ENCODE peak calls at places on chromosomes 12 and 14, in four cellular contexts. A is left ventricle myocardium inferior, P is brain microvascular endothelial cell, Y is fibroblast of lung. O is an unnamed sample.

GRCh38 chr12:111842556-111843396 is 748 bp downstream of the MAPKAPK5 start:
- DNase-seq in A (no peak), P (no peak), Y (peak; percentile 13), O (no peak)

GRCh38 chr12:64890873-64891468 is 66.5 kb downstream of the TBC1D30 start:
- DNase-seq in Y (peak; percentile 40), P (peak; percentile 43), A (no peak), O (no peak)

GRCh38 chr12:7369274-7369729 is 65.4 kb downstream of the ACSM4 start:
- DNase-seq in P (peak; percentile 62), A (peak; percentile 48), Y (no peak), O (peak; percentile 31)

GRCh38 chr12:40515041-40515825 is 177.0 kb upstream of the CNTN1 start:
- DNase-seq in P (no peak), A (no peak), Y (peak; percentile 5), O (no peak)

GRCh38 chr12:40907115-40907521 is 214.9 kb downstream of the CNTN1 start:
- DNase-seq in Y (peak; percentile 46), P (peak; percentile 0), A (no peak), O (no peak)

GRCh38 chr14:28294834-28295440 is 471.6 kb upstream of the FOXG1 start:
- DNase-seq in A (no peak), Y (peak; percentile 63), P (peak; percentile 19), O (no peak)

GRCh38 chr12:40271981-40272664 is 47.3 kb downstream of the LRRK2 start:
- DNase-seq in Y (no peak), P (no peak), A (no peak), O (no peak)

GRCh38 chr14:51912112-51912786 is 51.8 kb downstream of the GNG2 start:
- DNase-seq in A (no peak), Y (no peak), P (no peak), O (no peak)

GRCh38 chr12:42119085-42119633 is 25.5 kb downstream of the GXYLT1 start:
- DNase-seq in Y (peak; percentile 86), P (peak; percentile 63), A (no peak), O (peak; percentile 70)

GRCh38 chr12:122596838-122597237 is 69.8 kb downstream of the KNTC1 start:
- DNase-seq in Y (no peak), P (no peak), A (no peak), O (no peak)

GRCh38 chr12:85448548-85449139 is 168.6 kb downstream of the ALX1 start:
- DNase-seq in Y (no peak), A (no peak), P (no peak), O (no peak)

GRCh38 chr14:76267322-76268012 is 108.5 kb upstream of the ESRRB start:
- DNase-seq in Y (peak; percentile 28), A (peak; percentile 68), P (peak; percentile 19), O (no peak)

GRCh38 chr14:80924365-80925103 is 17.0 kb downstream of the CEP128 start:
- DNase-seq in P (no peak), Y (no peak), A (no peak), O (no peak)

GRCh38 chr14:61076531-61076930 is 95.5 kb downstream of the SLC38A6 start:
- DNase-seq in Y (peak; percentile 72), P (peak; percentile 33), A (no peak), O (no peak)

GRCh38 chr12:54374555-54375257 is 9.8 kb downstream of the ZNF385A start:
- DNase-seq in Y (no peak), A (peak; percentile 63), P (no peak), O (no peak)

GRCh38 chr12:4472045-4472444 is 26.4 kb upstream of the FGF6 start:
- DNase-seq in A (no peak), P (no peak), Y (no peak), O (no peak)
- H3K4me3 ChIP-seq in A (no peak overlapping the region), P (no peak overlapping the region), Y (no peak overlapping the region), O (no peak overlapping the region)

GRCh38 chr14:74929242-74929641 is 6.2 kb upstream of the RPS6KL1 start:
- DNase-seq in P (no peak), A (no peak), Y (no peak), O (no peak)
- TF ChIP-seq CTCF in P (no peak), A (no peak), Y (no peak), O (no peak)

GRCh38 chr12:48054955-48055821 is 50.7 kb downstream of the SENP1 start:
- DNase-seq in P (no peak), A (no peak), Y (no peak), O (no peak)

GRCh38 chr12:48050174-48050573 is 45.9 kb upstream of the COL2A1 start:
- DNase-seq in P (peak; percentile 6), A (no peak), Y (no peak), O (no peak)

GRCh38 chr12:48053122-48053521 is 48.8 kb upstream of the COL2A1 start:
- DNase-seq in A (no peak), Y (no peak), P (no peak), O (no peak)

GRCh38 chr12:48053883-48054282 is 49.6 kb upstream of the COL2A1 start:
- DNase-seq in P (no peak), Y (no peak), A (no peak), O (no peak)

DNA sequence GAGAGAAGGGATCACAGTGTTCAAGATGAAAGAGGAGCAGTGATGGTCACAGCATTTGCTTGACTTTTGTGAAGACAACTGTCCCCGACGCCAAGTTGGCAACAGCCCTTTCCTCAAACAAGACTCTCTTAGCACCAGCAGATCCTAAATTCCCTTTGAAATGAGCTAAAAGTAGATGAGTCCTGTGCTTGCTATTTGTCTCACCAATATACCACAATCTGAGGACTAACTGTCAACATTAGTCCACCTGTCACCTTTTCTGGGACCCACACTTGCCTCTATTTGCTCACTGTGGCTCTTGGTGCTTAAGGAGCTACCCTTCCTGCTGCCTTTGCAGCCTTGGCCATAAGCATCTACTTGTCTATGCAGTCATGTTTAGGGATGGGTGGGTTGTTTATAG is 47.4 kb upstream of the COL2A1 start:
- DNase-seq in P (no peak), Y (no peak), A (no peak), O (no peak)
- H3K36me3 ChIP-seq in P (peaks cover 5% of the 10 kb centered on the region), Y (peaks cover 2% of the 10 kb centered on the region), A (peaks cover 41% of the 10 kb centered on the region), O (peaks cover 1% of the 10 kb centered on the region)

GRCh38 chr14:50023671-50024490 is 92.5 kb downstream of the VCPKMT start:
- DNase-seq in A (no peak), Y (peak; percentile 91), P (peak; percentile 53), O (no peak)
- H3K4me3 ChIP-seq in A (no peak overlapping the region), Y (peak overlapping the region; percentile 2), P (no peak overlapping the region), O (no peak overlapping the region)

GRCh38 chr14:64298773-64299172 is 4.6 kb upstream of the ESR2 start:
- DNase-seq in Y (no peak), A (no peak), P (no peak), O (no peak)

GRCh38 chr14:64293976-64294671 is at the start of gene ESR2:
- DNase-seq in A (peak; percentile 19), P (peak; percentile 22), Y (peak; percentile 40), O (no peak)

GRCh38 chr14:64292197-64292596 is 2.0 kb downstream of the ESR2 start:
- DNase-seq in P (no peak), A (no peak), Y (no peak), O (no peak)

GRCh38 chr14:64296561-64296960 is 2.4 kb upstream of the ESR2 start:
- DNase-seq in A (no peak), Y (peak; percentile 9), P (peak; percentile 2), O (no peak)

GRCh38 chr14:64294672-64295413 is 672 bp upstream of the ESR2 start:
- DNase-seq in Y (peak; percentile 46), A (peak; percentile 68), P (peak; percentile 38), O (no peak)
- TF ChIP-seq CTCF in Y (peak; percentile 90), A (peak; percentile 85), P (peak; percentile 95), O (peak; percentile 90)

GRCh38 chr12:19681007-19681406 is 241.7 kb downstream of the AEBP2 start:
- DNase-seq in A (no peak), Y (no peak), P (no peak), O (no peak)
- H3K36me3 ChIP-seq in A (peaks cover 8% of the 10 kb centered on the region), Y (no peaks in the 10 kb centered on the region), P (no peaks in the 10 kb centered on the region), O (no peaks in the 10 kb centered on the region)

GRCh38 chr12:55973598-55974307 is at the start of gene RAB5B:
- DNase-seq in P (peak; percentile 100), Y (peak; percentile 100), A (peak; percentile 99), O (peak; percentile 100)

GRCh38 chr12:55974308-55974724 is 438 bp downstream of the RAB5B start:
- DNase-seq in A (no peak), P (peak; percentile 32), Y (peak; percentile 59), O (no peak)

GRCh38 chr12:55972906-55973597 is 826 bp upstream of the RAB5B start:
- DNase-seq in P (peak; percentile 46), A (no peak), Y (peak; percentile 58), O (no peak)

GRCh38 chr12:55970775-55971174 is 3.1 kb upstream of the RAB5B start:
- DNase-seq in P (peak; percentile 28), A (no peak), Y (peak; percentile 8), O (no peak)

GRCh38 chr12:55972045-55972843 is 1.6 kb upstream of the RAB5B start:
- DNase-seq in P (peak; percentile 46), A (no peak), Y (peak; percentile 73), O (peak; percentile 59)
- H3K4me3 ChIP-seq in P (peak overlapping the region; percentile 66), A (peak overlapping the region; percentile 78), Y (peak overlapping the region; percentile 66), O (peak overlapping the region; percentile 49)

GRCh38 chr14:88792572-88793258 is at the start of gene EML5:
- DNase-seq in Y (peak; percentile 64), P (peak; percentile 45), A (peak; percentile 78), O (peak; percentile 4)
- TF ChIP-seq CTCF in Y (peak; percentile 45), P (peak; percentile 60), A (peak; percentile 52), O (peak; percentile 49)